ENCODE peak calls at places on chromosome 3, in four cellular contexts. U is upper lobe of right lung, O is lower lobe of right lung, Q is A549. V is an unnamed sample.

GRCh38 chr3:151085889-151086483 is 522 bp downstream of the MED12L start:
- DNase-seq in U (peak), O (peak), Q (peak), V (no peak)

GRCh38 chr3:141331370-141332318 is 36.7 kb upstream of the ZBTB38 start:
- DNase-seq in U (no peak), O (no peak), Q (peak), V (peak)

GRCh38 chr3:152524198-152525140 is 255.7 kb downstream of the MBNL1 start:
- DNase-seq in U (no peak), O (no peak), Q (no peak), V (peak)

GRCh38 chr3:122618614-122619013 is 41.2 kb downstream of the PARP15 start:
- DNase-seq in U (no peak), O (no peak), Q (no peak), V (no peak)

GRCh38 chr3:52405066-52405465 is 39.8 kb downstream of the SEMA3G start:
- DNase-seq in U (peak), O (peak), Q (no peak), V (no peak)

GRCh38 chr3:124582621-124583437 is 147.4 kb upstream of the UMPS start:
- DNase-seq in U (no peak), O (no peak), Q (no peak), V (no peak)

GRCh38 chr3:10625307-10625706 is 119.9 kb upstream of the ATP2B2 start:
- DNase-seq in U (peak), O (no peak), Q (no peak), V (no peak)

GRCh38 chr3:111695584-111696213 is 100.6 kb upstream of the ZBED2 start:
- DNase-seq in U (no peak), O (no peak), Q (peak), V (peak)

GRCh38 chr3:156826144-156826895 is at the start of gene LEKR1:
- DNase-seq in U (peak), O (peak), Q (peak), V (peak)

GRCh38 chr3:30623375-30623774 is 17.0 kb downstream of the TGFBR2 start:
- DNase-seq in U (no peak), O (no peak), Q (no peak), V (no peak)

GRCh38 chr3:68088216-68088615 is 433.8 kb upstream of the SUCLG2 start:
- DNase-seq in U (no peak), O (no peak), Q (no peak), V (no peak)

GRCh38 chr3:116512281-116512680 is 67.0 kb upstream of the LSAMP start:
- DNase-seq in U (no peak), O (no peak), Q (no peak), V (no peak)

GRCh38 chr3:43156812-43157455 is 51.1 kb upstream of the POMGNT2 start:
- DNase-seq in U (no peak), O (no peak), Q (no peak), V (no peak)

GRCh38 chr3:46923559-46924350 is 46.2 kb downstream of the PTH1R start:
- DNase-seq in U (peak), O (peak), Q (peak), V (peak)

GRCh38 chr3:50616003-50616769 is 765 bp upstream of the MAPKAPK3 start:
- DNase-seq in U (peak), O (peak), Q (peak), V (peak)

GRCh38 chr3:151371531-151371930 is 13.0 kb downstream of the P2RY12 start:
- DNase-seq in U (no peak), O (no peak), Q (no peak), V (no peak)

GRCh38 chr3:8103954-8104353 is 397.7 kb upstream of the LMCD1 start:
- DNase-seq in U (no peak), O (no peak), Q (no peak), V (no peak)

GRCh38 chr3:196620228-196620627 is 19.3 kb upstream of the NRROS start:
- DNase-seq in U (no peak), O (peak), Q (no peak), V (no peak)

GRCh38 chr3:133488785-133489367 is 84.6 kb upstream of the CDV3 start:
- DNase-seq in U (no peak), O (no peak), Q (no peak), V (peak)

GRCh38 chr3:153400641-153401040 is 238.6 kb downstream of the RAP2B start:
- DNase-seq in U (no peak), O (no peak), Q (no peak), V (no peak)

GRCh38 chr3:64462203-64463120 is 225.3 kb downstream of the ADAMTS9 start:
- DNase-seq in U (no peak), O (no peak), Q (no peak), V (peak)

GRCh38 chr3:59052803-59053411 is 3.1 kb upstream of the CFAP20DC start:
- DNase-seq in U (no peak), O (no peak), Q (no peak), V (peak)

GRCh38 chr3:195236076-195236798 is 34.7 kb downstream of the XXYLT1 start:
- DNase-seq in U (peak), O (peak), Q (no peak), V (no peak)

GRCh38 chr3:11367116-11367781 is 95.1 kb downstream of the ATG7 start:
- DNase-seq in U (no peak), O (no peak), Q (no peak), V (peak)

GRCh38 chr3:172869356-172869755 is 118.8 kb downstream of the ECT2 start:
- DNase-seq in U (no peak), O (no peak), Q (no peak), V (no peak)

GRCh38 chr3:126121074-126121473 is 37.1 kb upstream of the SLC41A3 start:
- DNase-seq in U (no peak), O (peak), Q (no peak), V (no peak)

GRCh38 chr3:11047500-11047899 is 55.0 kb downstream of the SLC6A1 start:
- DNase-seq in U (no peak), O (no peak), Q (no peak), V (no peak)

GRCh38 chr3:109683746-109684145 is 346.4 kb upstream of the DPPA4 start:
- DNase-seq in U (no peak), O (no peak), Q (no peak), V (no peak)

GRCh38 chr3:128878556-128879124 is 780 bp upstream of the ACAD9 start:
- DNase-seq in U (no peak), O (no peak), Q (peak), V (peak)

GRCh38 chr3:107880702-107881101 is 210.1 kb downstream of the CD47 start:
- DNase-seq in U (no peak), O (no peak), Q (no peak), V (no peak)

GRCh38 chr3:6264036-6264435 is 596.9 kb upstream of the GRM7 start:
- DNase-seq in U (no peak), O (no peak), Q (no peak), V (no peak)

GRCh38 chr3:43144811-43145490 is 39.1 kb upstream of the POMGNT2 start:
- DNase-seq in U (no peak), O (no peak), Q (no peak), V (peak)

GRCh38 chr3:155390361-155390760 is 96.9 kb upstream of the STRIT1 start:
- DNase-seq in U (no peak), O (no peak), Q (no peak), V (no peak)

GRCh38 chr3:47381317-47382157 is 716 bp downstream of the PTPN23 start:
- DNase-seq in U (peak), O (peak), Q (peak), V (peak)

GRCh38 chr3:125478321-125478720 is 41.7 kb downstream of the SNX4 start:
- DNase-seq in U (no peak), O (no peak), Q (no peak), V (peak)

GRCh38 chr3:129326138-129326537 is 47.5 kb downstream of the HMCES start:
- DNase-seq in U (no peak), O (no peak), Q (no peak), V (no peak)

GRCh38 chr3:48571938-48572337 is 8.4 kb upstream of the UCN2 start:
- DNase-seq in U (no peak), O (no peak), Q (no peak), V (no peak)

GRCh38 chr3:9250236-9250635 is 790 bp upstream of the SRGAP3 start:
- DNase-seq in U (no peak), O (no peak), Q (no peak), V (no peak)
- H3K4me3 ChIP-seq in U (no peak), O (no peak), Q (no peak), V (no peak)

GRCh38 chr3:19149388-19149787 is 1.1 kb downstream of the KCNH8 start:
- DNase-seq in U (no peak), O (no peak), Q (no peak), V (peak)

GRCh38 chr3:19151171-19151570 is 2.9 kb downstream of the KCNH8 start:
- DNase-seq in U (no peak), O (no peak), Q (no peak), V (no peak)

GRCh38 chr3:19148768-19149091 is 420 bp downstream of the KCNH8 start:
- DNase-seq in U (no peak), O (no peak), Q (no peak), V (no peak)

GRCh38 chr3:19146685-19147650 is 1.3 kb upstream of the KCNH8 start:
- DNase-seq in U (peak), O (peak), Q (peak), V (peak)

DNA sequence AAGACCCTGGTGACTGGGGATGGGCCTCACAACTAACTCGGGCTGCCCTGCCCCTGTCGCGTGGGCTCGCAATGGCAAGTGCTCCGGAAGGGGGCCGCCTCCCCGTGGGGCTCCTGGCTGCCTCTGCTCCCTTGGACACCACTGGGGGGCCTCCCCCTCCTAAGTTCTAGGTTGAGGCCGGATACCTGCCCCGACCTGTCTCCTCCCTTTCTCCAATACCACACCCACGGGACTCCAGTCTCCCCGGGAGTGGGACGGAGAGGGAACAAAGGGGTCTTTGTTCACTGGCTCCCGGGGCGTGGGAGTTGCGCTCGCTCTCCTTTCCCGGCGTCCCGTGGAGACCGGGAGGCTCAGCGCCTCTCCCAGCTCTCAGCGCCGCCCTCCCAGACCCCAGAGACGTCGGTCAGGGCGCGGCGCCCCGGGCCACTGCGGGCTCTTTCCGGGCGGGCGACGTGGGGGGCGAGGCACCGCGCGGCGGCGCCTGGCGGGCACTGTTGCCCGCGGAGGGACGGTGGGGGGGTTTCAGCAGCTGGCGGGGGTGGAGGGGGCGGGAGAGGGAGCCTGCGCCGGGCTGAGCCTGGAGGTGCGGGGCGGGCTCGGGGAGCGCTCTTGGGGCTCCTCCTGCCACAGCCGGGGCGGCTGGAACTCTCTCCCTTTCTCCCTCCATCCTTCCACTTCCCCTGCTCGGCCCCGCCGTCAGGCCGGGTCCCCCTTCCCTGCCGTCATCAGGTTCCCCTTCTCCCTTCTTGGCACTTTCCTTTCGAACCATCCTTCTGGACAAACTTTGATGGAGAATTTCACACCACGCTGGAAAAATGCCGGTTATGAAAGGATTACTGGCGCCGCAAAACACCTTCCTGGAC is at the start of gene KCNH8:
- DNase-seq in U (no peak), O (no peak), Q (peak), V (no peak)
- TF ChIP-seq CTCF in U (no peak), O (no peak), Q (no peak), V (no peak)

GRCh38 chr3:25505581-25505980 is 77.5 kb downstream of the RARB start:
- DNase-seq in U (no peak), O (no peak), Q (no peak), V (no peak)

GRCh38 chr3:25511972-25512721 is 84.1 kb downstream of the RARB start:
- DNase-seq in U (no peak), O (no peak), Q (no peak), V (no peak)

GRCh38 chr3:25507811-25508210 is 79.7 kb downstream of the RARB start:
- DNase-seq in U (no peak), O (no peak), Q (no peak), V (no peak)

GRCh38 chr3:25508433-25508832 is 80.4 kb downstream of the RARB start:
- DNase-seq in U (no peak), O (no peak), Q (no peak), V (no peak)

DNA sequence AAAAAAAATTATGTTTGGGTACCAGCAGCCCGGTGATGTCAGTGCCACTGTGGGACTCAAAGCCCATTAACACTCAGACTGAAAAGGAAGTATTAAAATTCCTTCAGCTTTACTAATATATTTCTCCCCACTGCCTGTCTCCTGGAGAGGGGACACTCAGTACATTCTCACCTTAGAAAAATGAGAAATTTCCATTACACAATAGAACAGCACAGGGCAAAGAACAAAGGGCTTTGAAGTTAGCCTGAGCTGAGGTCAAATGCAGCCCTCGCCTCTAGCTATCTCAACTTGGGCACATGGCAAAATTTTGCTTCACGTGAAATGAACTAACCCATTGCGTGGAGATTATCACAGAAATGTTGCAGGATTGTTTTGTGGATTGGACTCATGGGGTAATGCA is 80.8 kb downstream of the RARB start:
- DNase-seq in U (no peak), O (no peak), Q (no peak), V (peak)
- H3K4me3 ChIP-seq in U (no peak), O (no peak), Q (no peak), V (no peak)

GRCh38 chr3:4001976-4002375 is 202.7 kb downstream of the LRRN1 start:
- DNase-seq in U (no peak), O (no peak), Q (no peak), V (no peak)

GRCh38 chr3:3992312-3992874 is 193.2 kb downstream of the LRRN1 start:
- DNase-seq in U (no peak), O (no peak), Q (no peak), V (no peak)

DNA sequence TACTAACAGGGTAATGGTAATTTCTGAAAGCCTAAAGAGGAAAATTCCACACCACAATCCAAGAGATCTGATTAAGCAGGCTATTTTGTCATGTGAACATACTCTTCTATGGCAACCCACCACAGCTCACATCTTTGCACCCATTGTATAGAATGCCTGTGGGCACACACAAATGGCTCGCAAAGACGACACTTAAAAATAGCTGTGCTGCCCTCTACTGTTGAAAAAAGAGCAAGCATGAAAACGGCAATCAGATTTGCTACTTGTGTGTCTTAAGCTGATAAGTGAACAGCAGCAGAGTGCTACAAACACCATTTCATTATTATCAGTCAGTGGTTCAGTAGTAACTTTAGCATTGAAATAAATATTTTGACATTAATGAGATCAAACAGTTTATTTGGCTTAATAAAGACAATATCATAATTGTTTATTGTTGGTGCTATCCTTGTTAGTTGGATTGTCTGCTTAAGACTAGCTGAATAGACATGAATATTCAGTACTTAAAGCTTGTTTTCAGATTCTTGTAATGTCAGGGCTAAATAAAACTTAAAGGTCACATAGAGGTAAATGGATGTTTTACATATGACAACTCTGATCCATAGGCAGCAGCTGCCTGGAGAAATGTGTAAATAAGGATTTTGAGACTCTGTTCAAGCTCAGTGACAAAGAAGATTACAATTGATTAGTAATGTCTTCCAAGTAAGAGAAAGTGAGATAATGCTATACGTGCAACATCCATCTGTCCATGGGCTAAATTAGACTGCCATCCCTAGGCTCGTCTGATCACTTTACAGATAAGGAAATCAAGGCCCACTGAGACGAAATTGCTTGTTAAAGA is 199.1 kb downstream of the LRRN1 start:
- DNase-seq in U (no peak), O (no peak), Q (no peak), V (peak)
- TF ChIP-seq CTCF in U (peak), O (peak), Q (peak), V (peak)

DNA sequence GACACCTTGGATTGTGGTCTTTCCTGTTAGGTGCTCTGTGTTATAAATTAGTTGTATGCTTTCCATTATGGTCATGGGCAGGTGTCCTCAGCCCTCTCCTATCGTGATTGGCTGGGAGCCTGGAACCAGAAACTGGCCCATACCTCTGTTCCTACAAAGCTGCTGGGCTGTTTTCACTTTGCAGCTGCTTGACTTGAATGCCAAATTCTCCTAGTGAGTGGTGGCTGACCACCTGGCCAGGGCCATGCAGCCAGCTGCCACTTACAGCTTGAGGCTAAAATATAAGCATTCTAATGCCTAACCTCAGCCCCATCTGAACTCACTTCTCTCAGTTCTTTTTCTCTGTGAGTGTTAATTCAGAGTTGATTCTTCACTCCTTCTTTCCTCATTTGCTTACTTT is 239.3 kb upstream of the GBE1 start:
- DNase-seq in U (no peak), O (no peak), Q (no peak), V (peak)
- H3K4me3 ChIP-seq in U (no peak), O (no peak), Q (no peak), V (no peak)

GRCh38 chr3:160576621-160577020 is 11.2 kb upstream of the KPNA4 start:
- DNase-seq in U (no peak), O (no peak), Q (no peak), V (no peak)

GRCh38 chr3:160575589-160575988 is 10.2 kb upstream of the KPNA4 start:
- DNase-seq in U (no peak), O (no peak), Q (no peak), V (no peak)

GRCh38 chr3:160577093-160577492 is 11.7 kb upstream of the KPNA4 start:
- DNase-seq in U (no peak), O (no peak), Q (no peak), V (no peak)

GRCh38 chr3:160574636-160575035 is 9.3 kb upstream of the KPNA4 start:
- DNase-seq in U (no peak), O (no peak), Q (no peak), V (no peak)

DNA sequence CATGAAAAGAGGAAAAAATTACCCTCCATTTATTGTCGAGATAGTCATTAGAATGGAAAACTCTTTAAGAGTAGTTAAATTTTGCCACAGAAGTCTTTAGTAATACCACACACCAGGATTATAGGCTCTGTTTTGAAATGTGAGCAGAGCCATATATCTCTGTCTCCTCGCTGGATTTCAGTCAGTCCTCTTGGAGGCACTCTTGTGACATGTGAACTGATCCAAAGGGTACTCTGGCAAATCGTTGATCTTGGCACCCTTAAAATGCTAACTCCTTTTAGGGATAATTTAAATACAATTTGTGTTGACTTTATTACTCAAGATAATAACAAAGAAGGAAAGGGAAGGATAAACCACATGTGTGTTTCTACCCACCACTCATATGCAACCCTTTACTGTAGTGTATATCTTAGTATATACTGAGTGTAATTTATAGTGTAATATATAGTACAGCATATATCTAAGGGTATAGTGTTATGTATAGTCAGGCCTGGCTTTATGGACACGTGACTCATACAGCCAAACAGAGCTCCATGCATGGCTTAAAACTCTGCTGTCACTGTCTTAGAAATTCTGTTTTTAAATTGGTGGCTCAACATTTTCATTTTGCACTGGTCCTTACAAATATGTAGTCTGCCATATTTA is 12.3 kb upstream of the KPNA4 start:
- DNase-seq in U (no peak), O (no peak), Q (no peak), V (no peak)
- TF ChIP-seq CTCF in U (no peak), O (no peak), Q (peak), V (peak)

GRCh38 chr3:12797124-12797891 is 828 bp downstream of the CAND2 start:
- DNase-seq in U (no peak), O (no peak), Q (no peak), V (no peak)
- H3K4me3 ChIP-seq in U (peak), O (peak), Q (no peak), V (peak)